ENCODE peak calls at places on chromosome 2, in five cellular contexts. One of them, this sample, is unnamed.

GRCh38 chr2:58448065-58448507 is 207.0 kb upstream of the FANCL start:
- DNase-seq in DND-41: peak
- DNase-seq in stomach: no peak
- DNase-seq in cardiac fibroblast: peak
- DNase-seq in CD4-positive, alpha-beta T cell: no peak
- DNase-seq in this sample: peak

GRCh38 chr2:238187618-238188548 is 15.6 kb downstream of the ILKAP start:
- DNase-seq in DND-41: no peak
- DNase-seq in stomach: no peak
- DNase-seq in cardiac fibroblast: no peak
- DNase-seq in CD4-positive, alpha-beta T cell: no peak
- DNase-seq in this sample: no peak

GRCh38 chr2:65546406-65546805 is 114.0 kb upstream of the SPRED2 start:
- DNase-seq in DND-41: no peak
- DNase-seq in stomach: no peak
- DNase-seq in cardiac fibroblast: no peak
- DNase-seq in CD4-positive, alpha-beta T cell: no peak
- DNase-seq in this sample: no peak

GRCh38 chr2:68482296-68482695 is 14.9 kb downstream of the APLF start:
- DNase-seq in DND-41: no peak
- DNase-seq in stomach: no peak
- DNase-seq in cardiac fibroblast: no peak
- DNase-seq in CD4-positive, alpha-beta T cell: no peak
- DNase-seq in this sample: no peak

GRCh38 chr2:43269074-43269572 is 42.7 kb upstream of the ZFP36L2 start:
- DNase-seq in DND-41: no peak
- DNase-seq in stomach: peak
- DNase-seq in cardiac fibroblast: peak
- DNase-seq in CD4-positive, alpha-beta T cell: no peak
- DNase-seq in this sample: peak

GRCh38 chr2:84631047-84631446 is 114.7 kb downstream of the DNAH6 start:
- DNase-seq in DND-41: no peak
- DNase-seq in stomach: no peak
- DNase-seq in cardiac fibroblast: peak
- DNase-seq in CD4-positive, alpha-beta T cell: no peak
- DNase-seq in this sample: peak

GRCh38 chr2:237691200-237691907 is 64.0 kb downstream of the LRRFIP1 start:
- DNase-seq in DND-41: no peak
- DNase-seq in stomach: no peak
- DNase-seq in cardiac fibroblast: no peak
- DNase-seq in CD4-positive, alpha-beta T cell: no peak
- DNase-seq in this sample: no peak

GRCh38 chr2:175366814-175367213 is 185.3 kb upstream of the ATP5MC3 start:
- DNase-seq in DND-41: peak
- DNase-seq in stomach: no peak
- DNase-seq in cardiac fibroblast: peak
- DNase-seq in CD4-positive, alpha-beta T cell: no peak
- DNase-seq in this sample: peak

GRCh38 chr2:227029706-227030105 is 134.3 kb downstream of the COL4A4 start:
- DNase-seq in DND-41: no peak
- DNase-seq in stomach: no peak
- DNase-seq in cardiac fibroblast: no peak
- DNase-seq in CD4-positive, alpha-beta T cell: no peak
- DNase-seq in this sample: no peak

GRCh38 chr2:196330645-196331044 is 159.3 kb upstream of the STK17B start:
- DNase-seq in DND-41: no peak
- DNase-seq in stomach: no peak
- DNase-seq in cardiac fibroblast: no peak
- DNase-seq in CD4-positive, alpha-beta T cell: no peak
- DNase-seq in this sample: no peak

GRCh38 chr2:27390822-27391679 is 10.5 kb upstream of the ZNF513 start:
- DNase-seq in DND-41: no peak
- DNase-seq in stomach: no peak
- DNase-seq in cardiac fibroblast: no peak
- DNase-seq in CD4-positive, alpha-beta T cell: no peak
- DNase-seq in this sample: no peak

GRCh38 chr2:215241791-215242305 is 70.0 kb upstream of the ATIC start:
- DNase-seq in DND-41: no peak
- DNase-seq in stomach: no peak
- DNase-seq in cardiac fibroblast: no peak
- DNase-seq in CD4-positive, alpha-beta T cell: no peak
- DNase-seq in this sample: no peak

GRCh38 chr2:146376511-146377084 is 1468.2 kb upstream of the ACVR2A start:
- DNase-seq in DND-41: no peak
- DNase-seq in stomach: no peak
- DNase-seq in cardiac fibroblast: no peak
- DNase-seq in CD4-positive, alpha-beta T cell: no peak
- DNase-seq in this sample: no peak

GRCh38 chr2:107669335-107669734 is 157.4 kb upstream of the RGPD4 start:
- DNase-seq in DND-41: no peak
- DNase-seq in stomach: no peak
- DNase-seq in cardiac fibroblast: peak
- DNase-seq in CD4-positive, alpha-beta T cell: no peak
- DNase-seq in this sample: no peak

GRCh38 chr2:30584116-30584515 is 137.1 kb downstream of the LCLAT1 start:
- DNase-seq in DND-41: no peak
- DNase-seq in stomach: no peak
- DNase-seq in cardiac fibroblast: no peak
- DNase-seq in CD4-positive, alpha-beta T cell: no peak
- DNase-seq in this sample: no peak

GRCh38 chr2:112343827-112344585 is 68.6 kb downstream of the ZC3H6 start:
- DNase-seq in DND-41: no peak
- DNase-seq in stomach: no peak
- DNase-seq in cardiac fibroblast: peak
- DNase-seq in CD4-positive, alpha-beta T cell: no peak
- DNase-seq in this sample: peak

GRCh38 chr2:30914456-30914855 is 107.2 kb upstream of the CAPN13 start:
- DNase-seq in DND-41: no peak
- DNase-seq in stomach: no peak
- DNase-seq in cardiac fibroblast: no peak
- DNase-seq in CD4-positive, alpha-beta T cell: no peak
- DNase-seq in this sample: no peak

GRCh38 chr2:192148620-192149321 is 46.0 kb downstream of the TMEFF2 start:
- DNase-seq in DND-41: no peak
- DNase-seq in stomach: no peak
- DNase-seq in cardiac fibroblast: peak
- DNase-seq in CD4-positive, alpha-beta T cell: no peak
- DNase-seq in this sample: no peak

GRCh38 chr2:34012728-34013302 is 413.7 kb upstream of the FAM98A start:
- DNase-seq in DND-41: peak
- DNase-seq in stomach: peak
- DNase-seq in cardiac fibroblast: peak
- DNase-seq in CD4-positive, alpha-beta T cell: no peak
- DNase-seq in this sample: no peak

GRCh38 chr2:23467618-23468017 is 82.6 kb downstream of the KLHL29 start:
- DNase-seq in DND-41: no peak
- DNase-seq in stomach: no peak
- DNase-seq in cardiac fibroblast: no peak
- DNase-seq in CD4-positive, alpha-beta T cell: no peak
- DNase-seq in this sample: no peak

GRCh38 chr2:150675807-150676206 is 188.3 kb upstream of the RND3 start:
- DNase-seq in DND-41: no peak
- DNase-seq in stomach: no peak
- DNase-seq in cardiac fibroblast: no peak
- DNase-seq in CD4-positive, alpha-beta T cell: no peak
- DNase-seq in this sample: no peak

GRCh38 chr2:205704101-205704741 is 21.9 kb downstream of the NRP2 start:
- DNase-seq in DND-41: no peak
- DNase-seq in stomach: peak
- DNase-seq in cardiac fibroblast: no peak
- DNase-seq in CD4-positive, alpha-beta T cell: no peak
- DNase-seq in this sample: no peak

GRCh38 chr2:21256006-21256405 is 132.2 kb downstream of the TDRD15 start:
- DNase-seq in DND-41: no peak
- DNase-seq in stomach: no peak
- DNase-seq in cardiac fibroblast: peak
- DNase-seq in CD4-positive, alpha-beta T cell: no peak
- DNase-seq in this sample: no peak

GRCh38 chr2:25688236-25688635 is 14.9 kb upstream of the DTNB start:
- DNase-seq in DND-41: no peak
- DNase-seq in stomach: no peak
- DNase-seq in cardiac fibroblast: no peak
- DNase-seq in CD4-positive, alpha-beta T cell: no peak
- DNase-seq in this sample: no peak

GRCh38 chr2:11160256-11160655 is 5.0 kb downstream of the SLC66A3 start:
- DNase-seq in DND-41: no peak
- DNase-seq in stomach: no peak
- DNase-seq in cardiac fibroblast: no peak
- DNase-seq in CD4-positive, alpha-beta T cell: no peak
- DNase-seq in this sample: no peak

GRCh38 chr2:226903179-226903578 is 67.3 kb downstream of the RHBDD1 start:
- DNase-seq in DND-41: no peak
- DNase-seq in stomach: no peak
- DNase-seq in cardiac fibroblast: peak
- DNase-seq in CD4-positive, alpha-beta T cell: no peak
- DNase-seq in this sample: peak

GRCh38 chr2:232890896-232891601 is 21.0 kb downstream of the SNORC start:
- DNase-seq in DND-41: no peak
- DNase-seq in stomach: peak
- DNase-seq in cardiac fibroblast: peak
- DNase-seq in CD4-positive, alpha-beta T cell: no peak
- DNase-seq in this sample: no peak

GRCh38 chr2:198116652-198117175 is 312.3 kb downstream of the PLCL1 start:
- DNase-seq in DND-41: no peak
- DNase-seq in stomach: no peak
- DNase-seq in cardiac fibroblast: peak
- DNase-seq in CD4-positive, alpha-beta T cell: no peak
- DNase-seq in this sample: peak

GRCh38 chr2:149657393-149657792 is 69.8 kb upstream of the MMADHC start:
- DNase-seq in DND-41: no peak
- DNase-seq in stomach: no peak
- DNase-seq in cardiac fibroblast: no peak
- DNase-seq in CD4-positive, alpha-beta T cell: no peak
- DNase-seq in this sample: no peak

GRCh38 chr2:125745514-125745913 is 910.4 kb upstream of the GYPC start:
- DNase-seq in DND-41: no peak
- DNase-seq in stomach: no peak
- DNase-seq in cardiac fibroblast: peak
- DNase-seq in CD4-positive, alpha-beta T cell: no peak
- DNase-seq in this sample: no peak

GRCh38 chr2:172964511-172964910 is 111.1 kb upstream of the MAP3K20 start:
- DNase-seq in DND-41: no peak
- DNase-seq in stomach: no peak
- DNase-seq in cardiac fibroblast: no peak
- DNase-seq in CD4-positive, alpha-beta T cell: no peak
- DNase-seq in this sample: no peak

GRCh38 chr2:183269956-183270355 is 145.7 kb downstream of the NUP35 start:
- DNase-seq in DND-41: no peak
- DNase-seq in stomach: no peak
- DNase-seq in cardiac fibroblast: peak
- DNase-seq in CD4-positive, alpha-beta T cell: no peak
- DNase-seq in this sample: no peak

GRCh38 chr2:166042768-166043390 is 84.9 kb downstream of the SCN1A start:
- DNase-seq in DND-41: no peak
- DNase-seq in stomach: no peak
- DNase-seq in cardiac fibroblast: no peak
- DNase-seq in CD4-positive, alpha-beta T cell: no peak
- DNase-seq in this sample: no peak

DNA sequence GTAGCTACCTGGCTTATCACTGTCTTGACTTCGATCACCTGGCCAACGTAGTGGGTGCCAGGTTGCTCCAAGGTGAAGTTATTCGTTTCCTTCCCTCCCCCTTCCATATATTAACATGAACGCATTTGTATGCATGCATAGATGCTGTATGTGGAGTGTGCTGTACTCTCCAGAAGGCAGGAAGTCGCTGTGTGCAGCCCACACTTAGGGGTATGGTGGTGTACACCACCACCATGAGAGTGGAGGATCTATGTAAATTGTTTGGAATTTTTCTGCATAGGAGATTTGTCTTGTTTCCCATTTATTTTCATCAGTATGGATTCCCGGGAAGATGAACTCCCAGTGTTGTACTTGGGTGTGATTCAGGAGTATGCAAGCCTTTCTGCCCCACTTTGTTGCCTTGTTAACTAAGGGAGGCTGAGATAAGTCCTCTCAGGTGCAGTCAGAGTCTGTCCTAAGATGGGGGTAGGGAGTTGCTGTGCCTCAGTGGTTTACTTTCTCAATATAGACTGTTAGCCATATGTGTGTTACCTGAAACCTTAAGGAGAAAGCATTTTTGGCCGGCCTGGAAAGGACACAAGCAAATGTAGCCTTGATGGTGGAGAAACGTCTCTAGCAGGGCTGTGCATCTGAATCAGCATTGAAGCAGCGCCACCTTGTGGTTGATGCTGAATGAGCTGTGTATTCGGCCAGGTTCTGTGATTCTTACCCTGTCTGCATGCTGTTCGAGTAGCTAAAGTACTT is 149.8 kb downstream of the TANC1 start:
- DNase-seq in DND-41: peak
- DNase-seq in stomach: peak
- DNase-seq in cardiac fibroblast: peak
- DNase-seq in CD4-positive, alpha-beta T cell: peak
- DNase-seq in this sample: no peak
- TF ChIP-seq CTCF in DND-41: peak
- TF ChIP-seq CTCF in stomach: peak
- TF ChIP-seq CTCF in cardiac fibroblast: peak
- TF ChIP-seq CTCF in CD4-positive, alpha-beta T cell: peak
- TF ChIP-seq CTCF in this sample: peak

GRCh38 chr2:101821059-101821805 is 123.7 kb downstream of the MAP4K4 start:
- DNase-seq in DND-41: no peak
- DNase-seq in stomach: no peak
- DNase-seq in cardiac fibroblast: no peak
- DNase-seq in CD4-positive, alpha-beta T cell: no peak
- DNase-seq in this sample: no peak
- TF ChIP-seq CTCF in DND-41: no peak
- TF ChIP-seq CTCF in stomach: no peak
- TF ChIP-seq CTCF in cardiac fibroblast: no peak
- TF ChIP-seq CTCF in CD4-positive, alpha-beta T cell: no peak
- TF ChIP-seq CTCF in this sample: no peak

GRCh38 chr2:181570833-181571661 is 85.9 kb downstream of the CERKL start:
- DNase-seq in DND-41: no peak
- DNase-seq in stomach: no peak
- DNase-seq in cardiac fibroblast: peak
- DNase-seq in CD4-positive, alpha-beta T cell: no peak
- DNase-seq in this sample: no peak
- TF ChIP-seq CTCF in DND-41: peak
- TF ChIP-seq CTCF in stomach: no peak
- TF ChIP-seq CTCF in cardiac fibroblast: peak
- TF ChIP-seq CTCF in CD4-positive, alpha-beta T cell: peak
- TF ChIP-seq CTCF in this sample: peak

DNA sequence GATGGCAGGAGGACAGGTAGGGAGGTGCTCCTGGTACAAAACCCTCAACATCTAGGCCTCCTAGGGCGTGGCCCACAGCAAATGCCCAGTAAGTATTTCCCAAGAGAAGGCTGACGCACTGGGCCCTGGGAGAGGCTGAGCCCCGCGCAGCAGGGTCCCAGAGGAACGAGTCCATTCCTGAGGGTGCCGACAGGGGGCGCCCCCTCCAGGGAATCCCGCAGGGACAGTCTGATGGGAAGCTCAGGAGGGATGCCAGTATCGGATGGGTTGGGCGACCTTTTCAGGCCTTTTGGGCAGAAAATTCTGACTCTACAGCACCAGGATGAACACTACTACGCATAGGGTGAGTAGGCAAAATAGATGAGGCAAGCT is 8.8 kb downstream of the BOLA3 start:
- DNase-seq in DND-41: no peak
- DNase-seq in stomach: no peak
- DNase-seq in cardiac fibroblast: no peak
- DNase-seq in CD4-positive, alpha-beta T cell: no peak
- DNase-seq in this sample: no peak
- TF ChIP-seq CTCF in DND-41: peak
- TF ChIP-seq CTCF in stomach: no peak
- TF ChIP-seq CTCF in cardiac fibroblast: no peak
- TF ChIP-seq CTCF in CD4-positive, alpha-beta T cell: no peak
- TF ChIP-seq CTCF in this sample: peak